ENCODE peak calls at places on chromosomes 2 and 18, in five cellular contexts. V is K562, S is H1, I is GM12878, W is HepG2. E is an unnamed sample.

GRCh38 chr2:14779252-14779651 is 146.7 kb downstream of the LRATD1 start:
- DNase-seq in V (no peak), S (no peak), I (no peak), W (peak; percentile 38), E (no peak)

GRCh38 chr2:76978064-76978463 is 544.1 kb downstream of the LRRTM4 start:
- DNase-seq in V (no peak), S (no peak), I (no peak), W (no peak), E (no peak)

GRCh38 chr18:43073771-43074170 is 41.7 kb downstream of the RIT2 start:
- DNase-seq in V (no peak), S (no peak), I (no peak), W (no peak), E (no peak)

GRCh38 chr2:113910110-113910717 is 20.3 kb downstream of the ACTR3 start:
- DNase-seq in V (no peak), S (no peak), I (no peak), W (no peak), E (no peak)

GRCh38 chr2:9336209-9336533 is 87.2 kb downstream of the ITGB1BP1 start:
- DNase-seq in V (no peak), S (no peak), I (peak; percentile 4), W (peak; percentile 93), E (no peak)

GRCh38 chr2:116467243-116467642 is 1347.2 kb upstream of the DDX18 start:
- DNase-seq in V (no peak), S (no peak), I (no peak), W (no peak), E (no peak)

GRCh38 chr18:61589724-61590065 is 256.5 kb downstream of the CDH20 start:
- DNase-seq in V (no peak), S (no peak), I (no peak), W (no peak), E (no peak)

GRCh38 chr2:218755198-218755566 is 26.8 kb upstream of the CYP27A1 start:
- DNase-seq in V (no peak), S (no peak), I (no peak), W (peak; percentile 83), E (no peak)

GRCh38 chr18:61887838-61888237 is 5.0 kb downstream of the RNF152 start:
- DNase-seq in V (no peak), S (no peak), I (no peak), W (no peak), E (no peak)

GRCh38 chr2:14480120-14480519 is 152.4 kb upstream of the LRATD1 start:
- DNase-seq in V (no peak), S (no peak), I (no peak), W (no peak), E (no peak)

GRCh38 chr2:41947701-41948396 is 100.0 kb upstream of the PKDCC start:
- DNase-seq in V (peak; percentile 27), S (peak; percentile 66), I (no peak), W (no peak), E (peak; percentile 64)

GRCh38 chr2:62814132-62814531 is 108.6 kb downstream of the EHBP1 start:
- DNase-seq in V (no peak), S (no peak), I (no peak), W (no peak), E (no peak)

GRCh38 chr2:111534816-111535803 is 348.9 kb downstream of the ANAPC1 start:
- DNase-seq in V (no peak), S (no peak), I (no peak), W (peak; percentile 83), E (peak; percentile 16)

GRCh38 chr2:228407821-228408220 is 226.3 kb upstream of the SPHKAP start:
- DNase-seq in V (no peak), S (no peak), I (no peak), W (no peak), E (no peak)

GRCh38 chr2:120948662-120949011 is 213.0 kb downstream of the GLI2 start:
- DNase-seq in V (no peak), S (no peak), I (no peak), W (no peak), E (no peak)

GRCh38 chr2:38146917-38147307 is 71.0 kb upstream of the CYP1B1 start:
- DNase-seq in V (peak; percentile 66), S (no peak), I (peak; percentile 78), W (peak; percentile 25), E (peak; percentile 30)

GRCh38 chr2:144456680-144457079 is 63.2 kb downstream of the ZEB2 start:
- DNase-seq in V (no peak), S (no peak), I (no peak), W (no peak), E (no peak)

GRCh38 chr2:85755122-85756027 is 1.6 kb downstream of the ATOH8 start:
- DNase-seq in V (no peak), S (no peak), I (no peak), W (no peak), E (no peak)

GRCh38 chr2:20657522-20658235 is 6.8 kb upstream of the HS1BP3 start:
- DNase-seq in V (no peak), S (no peak), I (no peak), W (no peak), E (peak; percentile 50)

GRCh38 chr2:207670887-207671286 is 40.6 kb upstream of the CCNYL1 start:
- DNase-seq in V (peak; percentile 26), S (peak; percentile 61), I (no peak), W (no peak), E (peak; percentile 44)

GRCh38 chr2:143608758-143609157 is 479.5 kb downstream of the ARHGAP15 start:
- DNase-seq in V (no peak), S (no peak), I (no peak), W (no peak), E (no peak)

GRCh38 chr18:54316071-54316820 is 41.4 kb downstream of the STARD6 start:
- DNase-seq in V (no peak), S (no peak), I (no peak), W (peak; percentile 13), E (no peak)

GRCh38 chr2:193841389-193842150 is 1646.8 kb upstream of the TMEFF2 start:
- DNase-seq in V (no peak), S (no peak), I (no peak), W (no peak), E (no peak)

GRCh38 chr2:22487036-22487435 is 897.9 kb upstream of the KLHL29 start:
- DNase-seq in V (no peak), S (no peak), I (no peak), W (no peak), E (no peak)

GRCh38 chr2:11786191-11786590 is 39.8 kb downstream of the LPIN1 start:
- DNase-seq in V (no peak), S (no peak), I (no peak), W (no peak), E (no peak)

GRCh38 chr2:43106767-43107527 is 119.5 kb downstream of the ZFP36L2 start:
- DNase-seq in V (no peak), S (no peak), I (peak; percentile 33), W (no peak), E (no peak)

GRCh38 chr2:222451270-222451674 is 26.9 kb downstream of the SGPP2 start:
- DNase-seq in V (no peak), S (no peak), I (peak; percentile 77), W (no peak), E (no peak)

GRCh38 chr18:50240083-50240563 is 26.2 kb downstream of the CFAP53 start:
- DNase-seq in V (no peak), S (no peak), I (no peak), W (no peak), E (no peak)

DNA sequence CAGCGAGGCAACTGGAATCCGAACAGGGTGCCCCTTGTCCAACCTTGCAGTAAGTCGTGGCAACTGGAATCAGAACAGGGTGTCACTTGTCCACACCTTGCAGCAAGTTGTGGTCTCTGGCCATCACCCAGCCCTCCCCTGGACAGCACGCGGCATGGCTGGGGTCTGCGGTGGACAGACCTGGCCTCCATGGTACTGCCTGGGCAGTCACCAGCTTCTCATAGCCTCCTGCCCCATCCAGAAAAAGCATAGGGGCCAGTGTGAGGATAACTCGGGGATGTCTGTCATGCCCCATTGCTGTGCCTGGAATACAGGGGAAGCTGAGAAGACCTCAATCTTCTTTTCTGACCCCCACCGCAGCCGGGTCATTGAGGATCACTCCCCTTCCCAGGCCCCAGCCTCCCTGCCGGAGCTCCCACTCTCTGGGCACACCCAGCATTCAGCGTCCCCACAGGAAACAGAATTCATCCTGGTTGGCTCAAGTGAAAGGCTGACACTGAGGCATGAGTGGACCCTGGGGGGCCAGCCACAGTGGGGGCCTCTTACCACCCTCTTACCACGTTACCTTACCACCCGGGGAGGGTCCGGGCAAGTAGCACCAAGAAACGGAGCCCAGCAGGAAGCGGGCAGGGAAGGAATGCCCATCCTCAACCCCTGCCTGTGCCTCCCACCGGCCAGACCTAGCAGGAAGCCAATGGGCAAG is 68.0 kb upstream of the RAB6C start:
- DNase-seq in V (no peak), S (no peak), I (no peak), W (no peak), E (no peak)
- TF ChIP-seq CREB1 in V (no peak), S (no peak), I (no peak), W (no peak), E (no peak)

GRCh38 chr2:241505086-241505780 is 3.2 kb downstream of the STK25 start:
- DNase-seq in V (no peak), S (no peak), I (no peak), W (no peak), E (no peak)
- H3K79me2 ChIP-seq in V (peaks cover 52% of the 10 kb centered on the region), S (peaks cover 54% of the 10 kb centered on the region), I (peaks cover 33% of the 10 kb centered on the region), W (peaks cover 59% of the 10 kb centered on the region), E (peaks cover 70% of the 10 kb centered on the region)

GRCh38 chr2:169298007-169298406 is 64.3 kb downstream of the LRP2 start:
- DNase-seq in V (no peak), S (no peak), I (no peak), W (no peak), E (no peak)

GRCh38 chr2:169303579-169304285 is 58.6 kb downstream of the LRP2 start:
- DNase-seq in V (no peak), S (no peak), I (no peak), W (no peak), E (no peak)

GRCh38 chr2:169301596-169302330 is 60.6 kb downstream of the LRP2 start:
- DNase-seq in V (no peak), S (no peak), I (no peak), W (no peak), E (peak; percentile 35)

GRCh38 chr2:169302364-169302763 is 60.0 kb downstream of the LRP2 start:
- DNase-seq in V (no peak), S (no peak), I (no peak), W (no peak), E (no peak)

DNA sequence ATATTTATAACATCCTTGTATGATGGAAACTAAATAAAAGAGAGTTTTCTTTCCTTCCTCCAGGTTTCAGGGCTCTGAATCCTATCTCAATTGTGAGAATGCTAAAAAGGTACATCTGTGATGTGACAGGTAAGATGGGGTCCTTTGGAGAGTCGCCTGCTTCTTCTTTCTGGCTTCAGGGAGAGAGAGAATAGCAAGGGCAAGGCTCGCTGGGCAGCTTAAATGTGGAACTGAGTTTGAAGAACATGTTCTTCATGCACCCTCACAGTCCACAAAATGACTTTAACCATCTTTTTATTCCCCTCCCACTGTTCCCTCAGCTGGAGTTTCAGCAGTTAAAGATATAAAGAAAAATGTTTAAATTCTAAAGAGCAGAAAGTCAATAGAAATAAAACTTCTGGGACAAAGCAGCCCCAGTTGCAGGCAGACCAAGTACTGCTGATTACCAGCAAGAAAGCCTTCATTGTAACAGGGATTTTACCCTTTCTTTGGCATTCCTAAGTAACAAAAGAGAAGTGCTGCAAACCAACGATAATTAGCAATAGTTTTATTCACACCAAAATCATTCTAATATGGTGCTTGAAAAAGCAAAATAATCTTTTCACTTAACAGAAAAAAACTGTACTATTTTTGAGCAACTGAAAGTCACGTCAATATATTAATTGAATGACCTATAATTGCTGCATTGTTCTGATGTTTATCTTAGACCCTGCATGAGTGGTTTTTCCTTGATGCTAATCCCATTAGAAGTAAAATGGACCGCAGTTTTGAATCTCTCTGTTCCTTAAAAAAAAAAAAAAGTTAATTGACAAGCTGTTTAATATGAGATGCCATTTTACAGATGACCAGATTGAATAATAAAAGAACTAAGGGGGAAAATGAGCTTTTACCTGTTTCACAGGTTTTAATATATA is 61.5 kb downstream of the LRP2 start:
- DNase-seq in V (no peak), S (no peak), I (no peak), W (no peak), E (peak; percentile 43)
- H2AFZ ChIP-seq in V (no peak overlapping the region), S (no peak overlapping the region), I (no peak overlapping the region), W (no peak overlapping the region), E (no peak overlapping the region)

GRCh38 chr2:138485019-138485418 is 16.6 kb upstream of the SPOPL start:
- DNase-seq in V (no peak), S (no peak), I (no peak), W (no peak), E (no peak)
- TF ChIP-seq CREB1 in V (no peak), S (no peak), I (no peak), W (no peak), E (no peak)